ENCODE peak calls at places on chromosomes 11 and 22, in six cellular contexts. C is AG09309; A is sciatic nerve; E is GM12865; Y is activated naive CD8-positive, alpha-beta T cell treated with anti-CD3 and anti-CD28 coated beads, Interleukin-2, amount 10 ng/mL, durations not matched to agents 7 days and 5 days; T is GM19239. B is an unnamed sample.

GRCh38 chr22:27151407-27151806 is 494.0 kb downstream of the MIAT start:
- DNase-seq in C (no peak), A (no peak), E (no peak), Y (no peak), T (no peak), B (no peak)

GRCh38 chr22:22123118-22123959 is 121.2 kb upstream of the VPREB1 start:
- DNase-seq in C (no peak), A (no peak), E (no peak), Y (no peak), T (no peak), B (no peak)

GRCh38 chr11:77320351-77320750 is 18.9 kb upstream of the GDPD4 start:
- DNase-seq in C (no peak), A (no peak), E (no peak), Y (no peak), T (no peak), B (no peak)

GRCh38 chr11:24324211-24324610 is 172.6 kb upstream of the LUZP2 start:
- DNase-seq in C (no peak), A (no peak), E (no peak), Y (no peak), T (no peak), B (no peak)

GRCh38 chr22:35212020-35212419 is 45.3 kb upstream of the HMGXB4 start:
- DNase-seq in C (no peak), A (no peak), E (no peak), Y (no peak), T (no peak), B (no peak)

GRCh38 chr11:130999086-130999485 is 82.8 kb upstream of the SNX19 start:
- DNase-seq in C (peak), A (no peak), E (no peak), Y (no peak), T (no peak), B (no peak)

GRCh38 chr11:63839508-63840355 is 822 bp downstream of the MARK2 start:
- DNase-seq in C (no peak), A (no peak), E (peak), Y (peak), T (no peak), B (no peak)

GRCh38 chr11:12288212-12288933 is 89.0 kb upstream of the PARVA start:
- DNase-seq in C (peak), A (peak), E (peak), Y (peak), T (peak), B (peak)

GRCh38 chr11:3126207-3126865 is 38.8 kb downstream of the OSBPL5 start:
- DNase-seq in C (no peak), A (peak), E (no peak), Y (no peak), T (no peak), B (peak)

GRCh38 chr22:42831712-42832111 is 25.4 kb downstream of the ARFGAP3 start:
- DNase-seq in C (no peak), A (no peak), E (no peak), Y (no peak), T (no peak), B (no peak)

GRCh38 chr11:65927904-65928397 is 8.7 kb downstream of the DRAP1 start:
- DNase-seq in C (no peak), A (no peak), E (peak), Y (peak), T (peak), B (no peak)

GRCh38 chr11:18633256-18634139 is 644 bp downstream of the SPTY2D1 start:
- DNase-seq in C (no peak), A (no peak), E (peak), Y (no peak), T (peak), B (no peak)

GRCh38 chr11:10494636-10495463 is 39.8 kb downstream of the AMPD3 start:
- DNase-seq in C (no peak), A (no peak), E (no peak), Y (no peak), T (no peak), B (no peak)

GRCh38 chr22:46010177-46010867 is 33.4 kb upstream of the WNT7B start:
- DNase-seq in C (no peak), A (peak), E (no peak), Y (peak), T (no peak), B (no peak)

GRCh38 chr22:26942301-26942927 is 285.0 kb downstream of the MIAT start:
- DNase-seq in C (peak), A (no peak), E (no peak), Y (no peak), T (no peak), B (no peak)

GRCh38 chr22:48345631-48346030 is 1482.0 kb downstream of the BRD1 start:
- DNase-seq in C (no peak), A (no peak), E (no peak), Y (no peak), T (no peak), B (no peak)

GRCh38 chr11:73252577-73253191 is 19.5 kb upstream of the P2RY6 start:
- DNase-seq in C (no peak), A (peak), E (peak), Y (peak), T (no peak), B (no peak)

GRCh38 chr11:6705905-6706535 is 22.9 kb upstream of the MRPL17 start:
- DNase-seq in C (no peak), A (peak), E (peak), Y (no peak), T (peak), B (peak)

GRCh38 chr22:41524283-41524682 is 20.0 kb downstream of the POLR3H start:
- DNase-seq in C (no peak), A (peak), E (no peak), Y (no peak), T (no peak), B (no peak)

GRCh38 chr11:118980191-118980881 is 8.8 kb downstream of the FOXR1 start:
- DNase-seq in C (no peak), A (peak), E (no peak), Y (no peak), T (no peak), B (no peak)

GRCh38 chr11:80462211-80462610 is 1021.4 kb upstream of the TENM4 start:
- DNase-seq in C (no peak), A (no peak), E (peak), Y (no peak), T (no peak), B (no peak)